ENCODE peak calls at places on chromosome 14, in seven cellular contexts. G is Panc1; V is PC-3; A is stimulated activated naive CD8-positive, alpha-beta T cell treated with anti-CD3 and anti-CD28 coated beads, Interleukin-15, amount 100 ng/mL, for 72 hours; P is activated naive CD4-positive, alpha-beta T cell treated with anti-CD3 and anti-CD28 coated beads, Interleukin-2, amount 50 U/mL, for 72 hours; L is left ventricle myocardium superior; C is right lobe of liver. O is an unnamed sample.

GRCh38 chr14:89349196-89350008 is 67.6 kb downstream of the FOXN3 start:
- ATAC-seq in V (no peak), L (peak), P (peak), C (peak), G (no peak), A (no peak), O (peak)

GRCh38 chr14:32047791-32048190 is 29.3 kb upstream of the ARHGAP5 start:
- ATAC-seq in G (no peak), L (no peak), P (no peak), V (peak), C (no peak), A (no peak), O (no peak)

GRCh38 chr14:59020382-59020781 is 168.1 kb upstream of the DAAM1 start:
- ATAC-seq in C (peak), P (no peak), A (no peak), L (peak), G (no peak), V (peak), O (no peak)

GRCh38 chr14:76313303-76313702 is 62.6 kb upstream of the ESRRB start:
- ATAC-seq in G (no peak), L (no peak), A (no peak), V (no peak), P (no peak), C (no peak), O (no peak)

GRCh38 chr14:71319646-71320045 is 412.4 kb downstream of the PCNX1 start:
- ATAC-seq in G (peak), C (no peak), L (no peak), A (no peak), V (peak), P (no peak), O (no peak)

GRCh38 chr14:105622329-105622955 is 96.1 kb downstream of the TMEM121 start:
- ATAC-seq in P (no peak), V (no peak), G (no peak), A (peak), C (peak), L (peak), O (no peak)

GRCh38 chr14:63654346-63654745 is 12.7 kb upstream of the WDR89 start:
- ATAC-seq in L (no peak), C (no peak), V (no peak), A (no peak), P (no peak), G (no peak), O (no peak)

GRCh38 chr14:34032720-34033119 is 81.8 kb upstream of the EGLN3 start:
- ATAC-seq in P (no peak), V (no peak), L (no peak), G (no peak), A (no peak), C (no peak), O (no peak)

GRCh38 chr14:81516941-81517797 is 16.5 kb downstream of the SEL1L start:
- ATAC-seq in P (no peak), G (no peak), V (peak), A (no peak), C (peak), L (peak), O (peak)

GRCh38 chr14:26841920-26842741 is 244.3 kb upstream of the NOVA1 start:
- ATAC-seq in V (peak), A (no peak), L (peak), G (peak), C (peak), P (no peak), O (peak)